ENCODE peak calls at places on chromosomes 6 and 20, in six cellular contexts. K is H9, D is mesenchymal stem cell, I is neuronal stem cell, B is H1, Z is trophoblast cell. H is an unnamed sample.

GRCh38 chr6:41728954-41729353 is 6.5 kb downstream of the TFEB start:
- DNase-seq in Z (no peak), D (no peak), K (no peak), I (no peak), B (no peak), H (no peak)

GRCh38 chr6:169388767-169389166 is 135.1 kb upstream of the THBS2 start:
- DNase-seq in Z (no peak), I (no peak), K (no peak), B (no peak), D (no peak), H (no peak)

GRCh38 chr6:28335564-28336283 is at the start of gene ZSCAN31:
- DNase-seq in Z (peak; percentile 98), D (peak; percentile 99), B (peak; percentile 95), I (peak; percentile 90), K (peak; percentile 92), H (peak; percentile 99)

GRCh38 chr6:116365743-116366142 is 5.0 kb upstream of the DSE start:
- DNase-seq in I (no peak), Z (no peak), K (no peak), D (no peak), B (no peak), H (no peak)

GRCh38 chr6:135936606-135937005 is 85.1 kb downstream of the PDE7B start:
- DNase-seq in D (peak; percentile 83), I (no peak), Z (peak; percentile 83), K (no peak), B (no peak), H (peak; percentile 98)

GRCh38 chr20:62603021-62603906 is 39.0 kb upstream of the SLCO4A1 start:
- DNase-seq in Z (peak; percentile 41), I (no peak), B (no peak), K (no peak), D (no peak), H (peak; percentile 47)

GRCh38 chr6:142152731-142153130 is 5.7 kb downstream of the VTA1 start:
- DNase-seq in Z (no peak), B (no peak), D (peak; percentile 18), K (no peak), I (no peak), H (peak; percentile 82)

GRCh38 chr6:18748314-18748713 is 361.2 kb downstream of the RNF144B start:
- DNase-seq in B (no peak), D (no peak), Z (no peak), I (peak; percentile 46), K (no peak), H (no peak)

GRCh38 chr6:152273638-152274037 is 363.5 kb downstream of the SYNE1 start:
- DNase-seq in Z (peak; percentile 79), B (no peak), D (no peak), I (peak; percentile 5), K (peak; percentile 73), H (no peak)

GRCh38 chr6:158468666-158469065 is 91.2 kb upstream of the TMEM181 start:
- DNase-seq in I (no peak), B (no peak), D (no peak), K (no peak), Z (no peak), H (no peak)

GRCh38 chr6:149043476-149044130 is 273.9 kb upstream of the TAB2 start:
- DNase-seq in Z (peak; percentile 67), D (no peak), B (peak; percentile 27), I (no peak), K (peak; percentile 74), H (no peak)

GRCh38 chr20:4552075-4552474 is 169.6 kb upstream of the PRND start:
- DNase-seq in Z (no peak), B (no peak), I (no peak), D (no peak), K (no peak), H (no peak)

GRCh38 chr20:4556781-4557180 is 164.9 kb upstream of the PRND start:
- DNase-seq in I (no peak), Z (no peak), B (no peak), D (no peak), K (no peak), H (no peak)

GRCh38 chr20:4554346-4554745 is 167.4 kb upstream of the PRND start:
- DNase-seq in Z (no peak), K (no peak), B (no peak), D (no peak), I (no peak), H (no peak)

GRCh38 chr20:4559106-4559505 is 162.6 kb upstream of the PRND start:
- DNase-seq in B (no peak), D (no peak), Z (no peak), K (no peak), I (no peak), H (peak; percentile 56)

DNA sequence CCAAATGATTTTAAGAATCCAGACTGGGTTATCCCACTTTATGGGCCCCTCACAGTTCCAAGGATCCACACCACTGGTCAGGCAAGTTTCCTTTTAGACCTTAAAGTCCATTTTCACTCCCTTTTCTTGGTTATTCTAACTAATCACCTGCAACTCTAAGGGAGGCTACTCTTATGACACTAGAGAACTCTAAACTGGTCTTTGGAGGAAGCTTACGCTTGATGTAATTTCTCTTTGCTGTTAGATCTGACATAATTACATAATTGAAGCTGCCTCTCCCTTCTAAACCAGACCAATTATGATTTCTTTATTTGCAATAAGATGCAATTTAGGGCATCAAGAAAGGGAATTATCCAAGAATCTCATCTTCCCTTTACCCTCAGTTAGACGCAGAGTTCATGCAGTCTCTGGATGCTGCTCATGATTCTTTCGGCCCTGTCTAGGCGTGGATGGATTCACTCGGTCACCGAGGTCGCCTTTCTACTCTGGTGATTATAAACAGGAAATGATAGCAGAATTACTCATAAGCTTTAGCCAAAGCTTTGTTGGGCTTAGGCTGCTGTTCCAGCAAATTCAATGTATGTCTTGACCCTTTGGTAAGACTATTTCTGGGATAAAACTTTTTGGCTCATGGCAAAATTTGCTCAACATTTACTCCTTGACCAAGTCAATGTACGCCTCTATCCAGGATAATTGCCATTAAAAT is 166.4 kb upstream of the PRND start:
- DNase-seq in I (no peak), B (no peak), D (peak; percentile 79), Z (no peak), K (no peak), H (peak; percentile 92)
- H4K91ac ChIP-seq in I (no peak overlapping the region), B (no peak overlapping the region), D (no peak overlapping the region), Z (no peak overlapping the region), K (no peak overlapping the region), H (peak overlapping the region; percentile 83)

GRCh38 chr6:163826668-163827067 is 412.1 kb downstream of the QKI start:
- DNase-seq in Z (peak; percentile 23), D (no peak), I (no peak), K (no peak), B (no peak), H (no peak)
- H4K91ac ChIP-seq in Z (no peak overlapping the region), D (no peak overlapping the region), I (no peak overlapping the region), K (no peak overlapping the region), B (no peak overlapping the region), H (no peak overlapping the region)

DNA sequence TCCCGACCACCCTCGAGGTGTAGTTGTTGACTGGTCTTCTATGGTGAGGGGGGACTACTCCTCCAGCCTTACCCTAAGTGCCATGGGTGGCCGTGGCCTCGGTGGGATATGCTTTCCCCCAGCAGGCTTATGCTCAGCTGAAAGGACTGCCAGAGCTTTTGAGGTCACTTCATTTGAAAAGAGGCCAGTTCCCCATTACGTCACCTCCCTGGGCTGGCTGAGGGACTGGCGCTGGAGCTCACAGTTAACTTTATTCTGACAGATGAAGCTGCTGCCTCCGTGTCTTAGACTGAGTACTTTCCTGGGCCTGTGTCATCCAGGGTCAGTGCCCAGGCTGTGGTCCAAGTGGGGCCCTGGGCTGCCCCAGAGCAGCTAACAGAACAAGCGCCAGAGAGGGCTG is 42.8 kb upstream of the PCMTD2 start:
- DNase-seq in I (no peak), B (no peak), Z (no peak), K (no peak), D (peak; percentile 33), H (peak; percentile 63)
- H4K91ac ChIP-seq in I (no peak overlapping the region), B (no peak overlapping the region), Z (no peak overlapping the region), K (no peak overlapping the region), D (no peak overlapping the region), H (no peak overlapping the region)

DNA sequence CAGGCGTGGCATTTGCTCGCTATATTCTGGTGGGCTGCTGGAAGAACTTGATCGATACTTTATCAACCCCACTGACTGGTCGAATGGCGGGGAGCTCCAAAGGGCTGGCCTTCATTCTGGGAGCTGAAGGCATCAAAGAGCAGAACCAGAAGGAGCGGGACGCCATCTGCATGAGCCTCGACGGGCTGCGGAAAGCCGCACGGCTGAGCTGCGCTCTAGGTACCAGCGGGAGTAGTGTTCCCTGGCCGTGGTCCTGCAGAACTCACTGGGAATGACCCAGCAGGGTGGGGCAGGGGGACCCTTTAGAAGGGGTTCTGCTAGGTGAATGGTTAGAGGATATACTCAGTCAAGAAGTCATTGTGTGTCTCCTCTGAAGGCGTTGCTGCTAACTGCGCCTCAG is 68.4 kb upstream of the PBOV1 start:
- DNase-seq in D (no peak), Z (no peak), B (no peak), K (no peak), I (no peak), H (no peak)
- H4K91ac ChIP-seq in D (no peak overlapping the region), Z (no peak overlapping the region), B (no peak overlapping the region), K (no peak overlapping the region), I (no peak overlapping the region), H (no peak overlapping the region)

GRCh38 chr6:143155681-143156080 is 95.0 kb downstream of the AIG1 start:
- DNase-seq in Z (no peak), D (no peak), I (no peak), K (no peak), B (no peak), H (no peak)
- H4K91ac ChIP-seq in Z (no peak overlapping the region), D (no peak overlapping the region), I (no peak overlapping the region), K (no peak overlapping the region), B (no peak overlapping the region), H (no peak overlapping the region)

DNA sequence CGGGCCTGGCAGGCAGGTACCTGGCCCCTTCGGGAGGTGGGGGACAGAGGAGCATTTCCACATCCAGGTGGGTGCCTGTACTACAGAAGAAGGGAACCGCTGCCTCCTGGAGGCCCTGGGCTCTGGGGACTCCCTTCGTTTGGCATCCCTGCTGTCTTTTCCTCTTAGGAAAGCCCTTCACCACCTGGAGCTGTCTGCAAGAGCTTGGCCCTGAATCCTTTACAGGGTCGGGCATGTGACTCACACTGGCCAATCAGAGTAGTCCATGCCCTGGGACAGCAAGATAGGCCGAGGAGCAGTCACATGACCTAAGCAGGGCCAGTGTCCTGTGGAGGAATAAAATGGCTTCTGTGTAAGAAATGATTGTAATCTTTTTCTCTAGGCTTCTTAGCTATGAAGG is 224.9 kb downstream of the ANKRD60 start:
- DNase-seq in D (no peak), K (no peak), Z (no peak), I (no peak), B (no peak), H (no peak)
- H4K91ac ChIP-seq in D (no peak overlapping the region), K (no peak overlapping the region), Z (no peak overlapping the region), I (no peak overlapping the region), B (no peak overlapping the region), H (no peak overlapping the region)